ENCODE peak calls at places on chromosomes 4 and X, in six cellular contexts. W, H, K, M, C and L are unnamed samples.
A peak's percentile ranks its signal among the peaks of the same experiment; 100 is the strongest.

GRCh38 chrX:109635151-109635550 is 10.2 kb upstream of the KCNE5 start:
- DNase-seq in W (no peak), K (no peak), H (peak; percentile 25), M (no peak), C (no peak), L (no peak)

GRCh38 chrX:54921427-54922021 is 900 bp downstream of the TRO start:
- DNase-seq in H (no peak), K (no peak), W (peak; percentile 25), C (peak; percentile 40), M (peak; percentile 25), L (no peak)

GRCh38 chr4:33709247-33709646 is 2535.1 kb downstream of the ARAP2 start:
- DNase-seq in K (no peak), H (no peak), W (no peak), M (no peak), C (no peak), L (no peak)

GRCh38 chrX:38379088-38379487 is 26.7 kb downstream of the OTC start:
- DNase-seq in W (no peak), K (no peak), M (no peak), C (no peak), H (no peak), L (no peak)

GRCh38 chr4:83276299-83277040 is 8.1 kb downstream of the COQ2 start:
- DNase-seq in K (no peak), H (no peak), C (no peak), M (no peak), W (no peak), L (no peak)

GRCh38 chrX:9829308-9830267 is 43.4 kb downstream of the SHROOM2 start:
- DNase-seq in M (no peak), C (no peak), W (peak; percentile 26), K (peak; percentile 47), H (no peak), L (peak; percentile 27)

GRCh38 chr4:81839347-81840042 is 367.8 kb upstream of the RASGEF1B start:
- DNase-seq in C (no peak), H (no peak), W (no peak), M (no peak), K (no peak), L (no peak)

GRCh38 chr4:98110214-98110613 is 33.1 kb downstream of the STPG2 start:
- DNase-seq in C (no peak), H (no peak), K (no peak), W (no peak), M (no peak), L (no peak)

GRCh38 chr4:87240341-87240740 is 19.9 kb upstream of the KLHL8 start:
- DNase-seq in W (no peak), C (no peak), H (no peak), K (no peak), M (no peak), L (no peak)

GRCh38 chr4:23717528-23718248 is 172.2 kb downstream of the PPARGC1A start:
- DNase-seq in K (no peak), W (peak; percentile 29), H (peak; percentile 72), M (no peak), C (peak; percentile 17), L (no peak)

GRCh38 chrX:133810925-133811324 is 174.5 kb downstream of the GPC3 start:
- DNase-seq in H (no peak), M (no peak), W (no peak), C (no peak), K (no peak), L (no peak)

GRCh38 chrX:130741584-130741983 is 161.4 kb downstream of the ENOX2 start:
- DNase-seq in K (no peak), W (no peak), H (no peak), M (no peak), C (no peak), L (no peak)

GRCh38 chr4:115711575-115711974 is 598.2 kb upstream of the NDST4 start:
- DNase-seq in H (no peak), M (no peak), W (no peak), C (no peak), K (no peak), L (no peak)

GRCh38 chrX:47991263-47992092 is 12.3 kb downstream of the ZNF182 start:
- DNase-seq in M (no peak), C (no peak), K (no peak), H (no peak), W (no peak), L (no peak)

GRCh38 chrX:55715847-55716246 is 1.7 kb upstream of the RRAGB start:
- DNase-seq in W (no peak), C (peak; percentile 10), M (no peak), K (no peak), H (peak; percentile 5), L (no peak)

GRCh38 chrX:153778684-153779101 is 2.1 kb upstream of the SRPK3 start:
- DNase-seq in C (no peak), K (no peak), W (no peak), H (no peak), M (no peak), L (no peak)

GRCh38 chr4:52076731-52077130 is 25.6 kb downstream of the SPATA18 start:
- DNase-seq in K (no peak), M (peak; percentile 44), C (no peak), W (no peak), H (no peak), L (no peak)

GRCh38 chrX:4179031-4179430 is 465.6 kb upstream of the PRKX start:
- DNase-seq in C (no peak), M (no peak), H (no peak), W (no peak), K (no peak), L (no peak)

GRCh38 chr4:180636696-180637095 is 1606.5 kb upstream of the TENM3 start:
- DNase-seq in H (no peak), C (no peak), W (no peak), K (no peak), M (no peak), L (no peak)

GRCh38 chr4:34250562-34250961 is 1993.8 kb downstream of the ARAP2 start:
- DNase-seq in H (no peak), K (no peak), C (no peak), M (no peak), W (no peak), L (no peak)

GRCh38 chr4:40455340-40455902 is 120.3 kb downstream of the CHRNA9 start:
- DNase-seq in W (no peak), C (peak; percentile 47), H (no peak), M (no peak), K (no peak), L (no peak)

GRCh38 chrX:40721489-40722106 is 13.7 kb downstream of the MED14 start:
- DNase-seq in K (no peak), M (no peak), H (no peak), W (no peak), C (no peak), L (no peak)

GRCh38 chr4:173119818-173120217 is 48.8 kb upstream of the GALNT7 start:
- DNase-seq in M (no peak), K (no peak), H (no peak), W (no peak), C (no peak), L (no peak)

DNA sequence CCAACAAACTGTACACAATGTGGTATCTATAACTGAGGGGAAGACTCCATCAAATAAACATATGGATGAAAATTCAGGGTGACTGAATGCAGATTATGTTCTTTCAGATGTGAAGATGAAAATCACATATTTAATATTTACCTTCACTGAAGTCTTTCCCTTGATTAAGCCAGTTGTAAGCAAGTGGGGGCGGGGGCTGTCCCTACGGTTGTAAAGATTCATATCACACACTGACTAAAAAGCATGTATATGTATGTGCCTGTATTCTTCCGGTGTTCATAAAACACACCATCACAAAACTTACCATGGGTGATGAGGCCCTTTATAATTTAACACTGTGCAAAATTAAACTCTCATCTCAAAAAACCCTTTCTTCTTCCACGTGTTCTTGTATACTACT is 1.3 kb downstream of the TAB3 start:
- DNase-seq in W (no peak), K (no peak), M (no peak), C (no peak), H (no peak), L (no peak)
- TF ChIP-seq POLR2A in W (no peak), K (no peak), M (no peak), C (no peak), H (no peak), L (no peak)

GRCh38 chr4:103076777-103077347 is 301 bp upstream of the SLC9B2 start:
- DNase-seq in H (no peak), K (no peak), M (no peak), C (no peak), W (no peak), L (no peak)
- TF ChIP-seq TAF1 in H (no peak), K (no peak), M (no peak), C (peak; percentile 44), W (peak; percentile 68), L (no peak)

GRCh38 chrX:85379174-85379907 is at the start of gene POF1B:
- DNase-seq in H (no peak), C (no peak), W (no peak), M (no peak), K (peak; percentile 23), L (no peak)
- TF ChIP-seq POLR2A in H (no peak), C (no peak), W (no peak), M (no peak), K (no peak), L (no peak)

GRCh38 chr4:140296871-140297570 is 76.4 kb upstream of the SCOC start:
- DNase-seq in H (peak; percentile 48), C (no peak), K (no peak), M (no peak), W (no peak), L (no peak)
- TF ChIP-seq TAF1 in H (no peak), C (no peak), K (no peak), M (no peak), W (no peak), L (no peak)

DNA sequence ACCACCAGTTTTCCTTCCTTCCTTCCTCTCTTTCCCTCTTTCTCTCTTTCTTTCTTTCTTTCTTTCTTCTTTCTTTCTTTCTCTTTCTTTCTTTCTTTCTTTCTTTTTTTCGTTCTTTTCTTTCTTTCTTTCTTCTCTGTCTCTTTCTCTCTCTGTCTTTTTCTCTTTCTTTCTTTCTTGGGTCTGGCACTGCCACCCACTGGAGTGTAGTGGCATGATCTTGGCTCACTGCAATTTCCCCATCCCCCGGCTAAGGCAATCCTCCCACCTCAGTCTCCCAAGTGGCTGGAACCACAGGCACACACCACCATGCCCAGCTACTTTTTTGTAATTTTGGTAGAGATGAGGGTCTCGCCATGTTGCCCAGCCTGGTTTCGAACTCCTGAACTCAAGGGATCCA is 51.6 kb upstream of the NHS start:
- DNase-seq in K (no peak), C (no peak), W (no peak), M (no peak), H (no peak), L (no peak)
- TF ChIP-seq POLR2A in K (no peak), C (no peak), W (no peak), M (no peak), H (no peak), L (no peak)

GRCh38 chrX:120308959-120309872 is 2.0 kb downstream of the TMEM255A start:
- DNase-seq in M (no peak), K (peak; percentile 47), W (no peak), C (peak; percentile 57), H (no peak), L (peak; percentile 27)

GRCh38 chrX:120306640-120307039 is 4.6 kb downstream of the TMEM255A start:
- DNase-seq in M (no peak), W (no peak), H (no peak), K (no peak), C (no peak), L (no peak)

GRCh38 chrX:120310861-120311631 is at the start of gene TMEM255A:
- DNase-seq in C (no peak), M (no peak), K (no peak), H (no peak), W (no peak), L (no peak)

GRCh38 chrX:120309873-120310730 is 1.2 kb downstream of the TMEM255A start:
- DNase-seq in M (no peak), W (no peak), C (no peak), H (no peak), K (no peak), L (peak; percentile 14)

GRCh38 chrX:120308558-120308957 is 2.7 kb downstream of the TMEM255A start:
- DNase-seq in C (no peak), M (peak; percentile 36), W (no peak), H (no peak), K (no peak), L (no peak)
- TF ChIP-seq TAF1 in C (no peak), M (no peak), W (no peak), H (no peak), K (no peak), L (no peak)